ENCODE peak calls at places on chromosomes 5 and 9, in six cellular contexts. Y is HepG2, H is GM12878, D is GM12891, N is H1, W is K562. E is an unnamed sample.

GRCh38 chr9:16974436-16974835 is 104.0 kb upstream of the BNC2 start:
- DNase-seq in Y (no peak), H (no peak), D (no peak), N (no peak), W (no peak), E (no peak)

GRCh38 chr5:88883059-88883565 is at the start of gene MEF2C:
- DNase-seq in Y (no peak), H (no peak), D (no peak), N (peak), W (peak), E (peak)

GRCh38 chr9:138008081-138008841 is 130.7 kb downstream of the CACNA1B start:
- DNase-seq in Y (no peak), H (no peak), D (no peak), N (no peak), W (no peak), E (no peak)

GRCh38 chr5:35821513-35821912 is 35.2 kb upstream of the IL7R start:
- DNase-seq in Y (no peak), H (no peak), D (no peak), N (no peak), W (no peak), E (no peak)

GRCh38 chr5:149857499-149857898 is 87.1 kb downstream of the PDE6A start:
- DNase-seq in Y (no peak), H (no peak), D (no peak), N (no peak), W (no peak), E (no peak)

GRCh38 chr9:124934290-124934689 is 6.6 kb downstream of the GOLGA1 start:
- DNase-seq in Y (no peak), H (peak), D (no peak), N (no peak), W (no peak), E (no peak)

GRCh38 chr9:97556721-97557605 is 55.5 kb downstream of the TMOD1 start:
- DNase-seq in Y (no peak), H (no peak), D (no peak), N (no peak), W (no peak), E (no peak)

GRCh38 chr9:95463145-95464060 is 53.4 kb downstream of the PTCH1 start:
- DNase-seq in Y (no peak), H (no peak), D (no peak), N (no peak), W (no peak), E (no peak)

GRCh38 chr9:129451089-129451656 is 169.7 kb downstream of the C9orf50 start:
- DNase-seq in Y (no peak), H (no peak), D (no peak), N (no peak), W (no peak), E (no peak)

GRCh38 chr5:177416334-177416733 is 7.0 kb upstream of the F12 start:
- DNase-seq in Y (no peak), H (no peak), D (no peak), N (no peak), W (no peak), E (no peak)

GRCh38 chr9:136251264-136252115 is 5.9 kb upstream of the QSOX2 start:
- DNase-seq in Y (peak), H (no peak), D (no peak), N (no peak), W (no peak), E (no peak)
- TF ChIP-seq TAF1 in Y (no peak), H (no peak), D (no peak), N (no peak), W (no peak), E (no peak)

GRCh38 chr5:107670028-107670926 is 460 bp downstream of the EFNA5 start:
- DNase-seq in Y (no peak), H (no peak), D (peak), N (peak), W (no peak), E (peak)

GRCh38 chr5:107668933-107669542 is 1.7 kb downstream of the EFNA5 start:
- DNase-seq in Y (no peak), H (no peak), D (no peak), N (no peak), W (no peak), E (no peak)

GRCh38 chr5:107670927-107671741 is at the start of gene EFNA5:
- DNase-seq in Y (no peak), H (no peak), D (peak), N (peak), W (no peak), E (peak)

GRCh38 chr5:107668154-107668932 is 2.4 kb downstream of the EFNA5 start:
- DNase-seq in Y (no peak), H (no peak), D (no peak), N (no peak), W (no peak), E (no peak)

GRCh38 chr5:107669543-107670027 is 1.2 kb downstream of the EFNA5 start:
- DNase-seq in Y (no peak), H (no peak), D (no peak), N (peak), W (no peak), E (peak)
- TF ChIP-seq POLR2A in Y (no peak), H (no peak), D (no peak), N (no peak), W (no peak), E (no peak)

GRCh38 chr5:109962882-109963603 is 273.3 kb downstream of the MAN2A1 start:
- DNase-seq in Y (no peak), H (no peak), D (no peak), N (no peak), W (no peak), E (no peak)

GRCh38 chr5:109965634-109966033 is 275.9 kb downstream of the MAN2A1 start:
- DNase-seq in Y (no peak), H (no peak), D (no peak), N (no peak), W (no peak), E (no peak)

GRCh38 chr5:109961755-109962154 is 272.0 kb downstream of the MAN2A1 start:
- DNase-seq in Y (no peak), H (no peak), D (no peak), N (no peak), W (no peak), E (no peak)

GRCh38 chr5:109959652-109960051 is 269.9 kb downstream of the MAN2A1 start:
- DNase-seq in Y (peak), H (no peak), D (no peak), N (no peak), W (peak), E (no peak)

DNA sequence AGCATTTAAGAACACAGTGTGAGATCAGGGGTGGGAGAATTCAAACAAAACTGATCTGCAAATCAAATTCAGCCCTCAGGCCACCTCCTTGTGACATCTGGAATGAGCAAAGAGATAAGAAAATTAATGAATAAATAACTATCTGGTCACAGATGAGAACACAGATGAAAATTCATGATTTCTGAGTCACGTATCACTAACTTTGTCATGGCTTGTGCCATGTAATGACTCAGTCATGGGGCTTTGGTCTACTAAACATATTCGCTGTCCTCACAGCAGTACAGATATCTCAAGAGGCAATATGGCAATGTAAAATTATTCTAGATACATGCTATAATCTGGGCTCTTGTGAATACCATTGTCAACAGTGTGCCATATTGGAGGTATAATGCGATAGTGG is 274.4 kb downstream of the MAN2A1 start:
- DNase-seq in Y (no peak), H (no peak), D (no peak), N (no peak), W (no peak), E (no peak)
- TF ChIP-seq TAF1 in Y (no peak), H (no peak), D (no peak), N (no peak), W (no peak), E (no peak)

DNA sequence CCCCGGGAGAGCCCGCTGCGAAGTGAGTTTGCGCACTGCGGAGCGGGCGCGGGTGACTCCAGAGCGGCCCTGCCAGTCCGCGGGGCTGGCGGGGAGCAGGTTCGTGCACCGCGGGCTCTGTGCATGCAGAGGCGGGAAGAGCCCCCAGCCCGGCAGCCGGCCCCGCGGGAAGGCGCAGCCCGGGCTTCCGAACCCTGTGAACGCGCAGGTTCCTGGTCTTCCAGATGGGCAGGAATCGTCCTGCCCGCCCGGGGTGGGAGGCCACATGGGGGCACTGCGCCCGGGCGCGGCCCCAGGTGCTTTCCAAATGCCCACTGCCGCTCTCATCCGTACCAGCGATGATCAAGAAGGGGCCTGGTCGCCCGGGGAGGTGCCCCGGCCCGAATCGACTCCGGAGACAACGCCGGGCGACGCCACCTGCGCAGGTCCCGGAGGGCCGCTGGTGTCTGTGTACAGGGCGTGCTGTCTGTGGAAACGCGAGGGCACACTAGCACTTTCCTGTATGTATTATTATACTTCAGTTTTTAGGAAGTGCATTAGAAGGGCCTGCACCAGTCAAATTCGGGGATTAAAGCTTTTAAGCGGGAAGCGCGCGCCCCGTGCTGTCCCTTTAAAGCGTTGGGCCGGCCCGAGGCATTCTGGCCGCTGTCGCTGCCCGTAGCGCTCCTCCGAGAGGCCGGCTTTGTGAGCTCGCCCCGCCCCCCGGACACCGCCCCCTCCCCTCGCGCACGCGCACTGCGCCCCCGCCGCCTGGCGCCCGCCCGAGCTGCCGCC is at the start of gene WDR5:
- DNase-seq in Y (peak), H (peak), D (peak), N (peak), W (peak), E (peak)
- TF ChIP-seq POLR2A in Y (peak), H (peak), D (peak), N (no peak), W (peak), E (peak)

DNA sequence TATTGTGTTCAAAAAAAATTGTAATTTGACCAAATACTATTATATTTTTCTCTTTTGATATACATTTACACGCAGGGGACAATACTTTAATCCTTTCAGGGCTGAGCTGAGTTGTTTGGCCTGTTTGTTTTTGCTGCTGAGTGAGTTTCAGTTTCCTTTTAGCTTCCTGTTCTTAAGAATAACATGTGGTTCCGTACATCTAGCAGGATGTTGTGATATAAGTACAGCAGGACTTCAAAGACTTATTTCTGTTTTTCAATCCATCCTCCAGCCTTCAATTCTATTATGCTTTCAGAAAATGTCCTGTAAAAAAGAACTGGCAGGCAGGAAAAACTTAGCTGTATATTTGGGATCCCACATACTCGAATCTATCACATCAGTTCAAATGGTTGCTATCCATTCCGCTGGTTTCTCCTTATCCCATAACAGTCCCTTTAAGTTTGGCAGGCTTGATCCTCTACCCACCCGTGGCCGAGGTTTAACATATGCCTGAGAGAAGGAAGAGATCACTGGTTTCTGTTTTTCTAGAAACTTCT is 1037.3 kb upstream of the ACO1 start:
- DNase-seq in Y (no peak), H (peak), D (no peak), N (no peak), W (no peak), E (no peak)
- TF ChIP-seq TAF1 in Y (no peak), H (peak), D (no peak), N (no peak), W (no peak), E (no peak)

GRCh38 chr9:120868676-120869359 is 8.2 kb downstream of the PHF19 start:
- DNase-seq in Y (no peak), H (peak), D (peak), N (peak), W (peak), E (peak)
- TF ChIP-seq POLR2A in Y (no peak), H (peak), D (no peak), N (no peak), W (no peak), E (peak)

GRCh38 chr9:128054090-128054489 is 13.0 kb downstream of the NAIF1 start:
- DNase-seq in Y (no peak), H (no peak), D (no peak), N (no peak), W (no peak), E (no peak)
- TF ChIP-seq TAF1 in Y (no peak), H (no peak), D (no peak), N (no peak), W (no peak), E (no peak)

GRCh38 chr5:141681295-141681694 is 735 bp downstream of the ARAP3 start:
- DNase-seq in Y (no peak), H (no peak), D (no peak), N (no peak), W (no peak), E (no peak)
- TF ChIP-seq POLR2A in Y (no peak), H (no peak), D (no peak), N (no peak), W (no peak), E (no peak)

DNA sequence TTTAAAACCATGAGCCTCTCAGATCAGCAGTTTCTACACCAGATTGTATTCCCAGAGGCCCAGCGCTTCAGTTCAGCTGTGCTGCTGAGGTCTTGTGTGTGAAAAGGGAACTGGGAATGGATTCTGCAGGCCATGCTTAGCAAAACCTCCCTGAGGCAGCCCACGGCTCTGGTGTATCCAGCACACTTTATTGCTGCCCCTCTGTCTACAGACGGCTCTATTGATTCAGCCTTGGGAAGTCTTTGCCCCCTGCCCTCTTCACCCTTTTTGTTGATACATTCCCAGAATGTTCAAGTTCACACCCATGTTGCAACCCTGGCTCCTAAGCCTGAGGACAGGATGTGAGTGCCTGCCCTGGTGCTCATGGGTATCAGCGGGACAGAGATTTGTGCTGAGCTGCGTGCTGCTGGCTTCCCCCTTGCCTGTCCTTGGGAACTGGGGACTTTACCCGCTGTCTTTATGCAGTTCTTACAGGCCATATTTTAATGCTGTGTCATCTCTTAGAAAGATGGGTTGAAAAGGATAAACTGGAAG is 37.3 kb downstream of the ARHGAP26 start:
- DNase-seq in Y (peak), H (no peak), D (no peak), N (no peak), W (no peak), E (no peak)
- TF ChIP-seq TAF1 in Y (no peak), H (no peak), D (no peak), N (no peak), W (no peak), E (no peak)

GRCh38 chr5:389197-389821 is 53.7 kb upstream of the EXOC3 start:
- DNase-seq in Y (no peak), H (no peak), D (no peak), N (no peak), W (peak), E (no peak)
- TF ChIP-seq POLR2A in Y (no peak), H (peak), D (no peak), N (no peak), W (no peak), E (no peak)